ENCODE peak calls at places on chromosomes 5 and 9, in ten cellular contexts. I is transverse colon; H is NCI-H524; T is adipocyte; E is CD4-positive, CD25-positive, alpha-beta regulatory T cell; N is progenitor cell of endocrine pancreas; Q is AG10803; P is A549; K is stimulated activated CD4-positive, alpha-beta T cell treated with anti-CD3 and anti-CD28 coated beads, TNF-alpha, amount 100 ng/mL, for 1 hour; L is GM03348. F is an unnamed sample.

GRCh38 chr9:127971357-127972315 is 9.2 kb downstream of the EEIG1 start:
- DNase-seq in T (no peak), E (no peak), I (no peak), P (no peak), H (peak), Q (peak), L (peak), N (no peak), K (no peak), F (peak)

GRCh38 chr5:32942225-32942989 is 231.3 kb downstream of the NPR3 start:
- DNase-seq in K (no peak), T (no peak), L (no peak), E (no peak), Q (no peak), N (peak), H (peak), I (peak), P (peak), F (peak)

GRCh38 chr9:121557581-121558422 is 58.2 kb upstream of the GGTA1 start:
- DNase-seq in Q (peak), P (peak), T (peak), E (no peak), N (no peak), I (peak), K (no peak), H (no peak), L (peak), F (no peak)

GRCh38 chr5:65035212-65036206 is 266.8 kb downstream of the CWC27 start:
- DNase-seq in T (peak), H (peak), Q (peak), I (peak), E (peak), L (peak), P (peak), N (peak), K (peak), F (peak)

GRCh38 chr9:131685753-131686706 is 53.8 kb downstream of the RAPGEF1 start:
- DNase-seq in N (no peak), E (no peak), T (no peak), P (no peak), Q (no peak), H (no peak), I (no peak), K (no peak), L (no peak), F (no peak)

GRCh38 chr9:15416880-15417279 is 5.8 kb upstream of the SNAPC3 start:
- DNase-seq in P (peak), E (peak), Q (peak), N (no peak), H (peak), L (peak), T (peak), K (peak), I (peak), F (peak)

GRCh38 chr5:54387659-54388232 is 67.8 kb upstream of the HSPB3 start:
- DNase-seq in N (no peak), T (peak), L (no peak), E (no peak), I (no peak), H (no peak), Q (peak), K (no peak), P (no peak), F (no peak)

GRCh38 chr5:173699959-173700358 is 83.5 kb upstream of the BOD1 start:
- DNase-seq in P (no peak), K (no peak), N (no peak), Q (no peak), H (peak), T (no peak), I (no peak), L (no peak), E (no peak), F (no peak)

GRCh38 chr5:116144103-116144502 is 59.3 kb downstream of the COMMD10 start:
- DNase-seq in P (peak), L (no peak), T (peak), I (no peak), E (no peak), N (no peak), K (no peak), Q (peak), H (no peak), F (no peak)

GRCh38 chr5:58181578-58182286 is 278.2 kb downstream of the PLK2 start:
- DNase-seq in T (peak), Q (no peak), E (no peak), P (no peak), H (no peak), K (no peak), L (no peak), N (no peak), I (no peak), F (no peak)

F was measured in NCI-H2081.